ENCODE peak calls at places on chromosomes 6 and 20, in four cellular contexts. Z is AG04450, V is cardiac muscle cell, S is kidney epithelial cell. Y is an unnamed sample.

GRCh38 chr20:17343631-17344447 is 117.0 kb downstream of the PCSK2 start:
- DNase-seq in S (no peak), Z (no peak), V (no peak), Y (no peak)

GRCh38 chr6:7087491-7087979 is 20.2 kb upstream of the RREB1 start:
- DNase-seq in S (no peak), Z (no peak), V (no peak), Y (no peak)

GRCh38 chr6:35084041-35084491 is 57.1 kb downstream of the TCP11 start:
- DNase-seq in Z (no peak), V (no peak), S (no peak), Y (no peak)

GRCh38 chr6:145015739-145016558 is 719.4 kb downstream of the EPM2A start:
- DNase-seq in S (peak; percentile 87), V (peak; percentile 86), Z (peak; percentile 72), Y (peak; percentile 95)

GRCh38 chr6:142207265-142207877 is 60.3 kb downstream of the VTA1 start:
- DNase-seq in Z (peak; percentile 33), S (no peak), V (peak; percentile 79), Y (peak; percentile 81)

GRCh38 chr20:3678893-3679720 is 2.7 kb downstream of the ADAM33 start:
- DNase-seq in Z (no peak), S (no peak), V (no peak), Y (no peak)

GRCh38 chr6:131381694-131382093 is 191.3 kb upstream of the ARG1 start:
- DNase-seq in Z (no peak), S (no peak), V (peak; percentile 21), Y (peak; percentile 10)

GRCh38 chr6:391559-392440 is at the start of gene IRF4:
- DNase-seq in Z (no peak), V (no peak), S (no peak), Y (peak; percentile 5)

GRCh38 chr6:5103250-5103649 is 18.1 kb downstream of the PPP1R3G start:
- DNase-seq in V (no peak), S (no peak), Z (no peak), Y (no peak)

DNA sequence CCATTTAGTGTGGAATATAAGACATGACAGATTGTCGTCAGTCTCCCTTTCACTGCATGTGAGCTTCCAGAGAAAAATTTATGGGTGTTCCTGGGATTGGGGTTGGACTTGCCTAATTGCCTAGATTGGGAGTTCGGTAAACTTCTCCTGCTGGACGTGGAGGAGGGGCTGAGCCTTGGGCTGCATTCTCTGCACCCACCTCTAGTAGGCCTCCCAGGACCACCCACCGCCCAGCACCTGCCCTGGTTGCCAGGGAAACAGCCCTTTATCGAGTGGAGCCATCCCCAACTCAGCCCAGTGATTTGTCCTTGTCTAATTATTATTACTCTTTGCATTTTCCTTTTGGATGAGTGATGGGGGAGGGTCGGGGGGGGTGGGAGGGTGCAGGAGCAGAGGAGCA is 104.3 kb downstream of the DHX35 start:
- DNase-seq in Z (no peak), S (no peak), V (no peak), Y (no peak)
- TF ChIP-seq CTCF in Z (no peak), S (no peak), V (no peak), Y (no peak)

GRCh38 chr6:149510793-149511512 is 26.1 kb upstream of the ZC3H12D start:
- DNase-seq in S (no peak), V (no peak), Z (no peak), Y (no peak)
- H3K4me3 ChIP-seq in S (no peak overlapping the region), V (no peak overlapping the region), Z (no peak overlapping the region), Y (no peak overlapping the region)

DNA sequence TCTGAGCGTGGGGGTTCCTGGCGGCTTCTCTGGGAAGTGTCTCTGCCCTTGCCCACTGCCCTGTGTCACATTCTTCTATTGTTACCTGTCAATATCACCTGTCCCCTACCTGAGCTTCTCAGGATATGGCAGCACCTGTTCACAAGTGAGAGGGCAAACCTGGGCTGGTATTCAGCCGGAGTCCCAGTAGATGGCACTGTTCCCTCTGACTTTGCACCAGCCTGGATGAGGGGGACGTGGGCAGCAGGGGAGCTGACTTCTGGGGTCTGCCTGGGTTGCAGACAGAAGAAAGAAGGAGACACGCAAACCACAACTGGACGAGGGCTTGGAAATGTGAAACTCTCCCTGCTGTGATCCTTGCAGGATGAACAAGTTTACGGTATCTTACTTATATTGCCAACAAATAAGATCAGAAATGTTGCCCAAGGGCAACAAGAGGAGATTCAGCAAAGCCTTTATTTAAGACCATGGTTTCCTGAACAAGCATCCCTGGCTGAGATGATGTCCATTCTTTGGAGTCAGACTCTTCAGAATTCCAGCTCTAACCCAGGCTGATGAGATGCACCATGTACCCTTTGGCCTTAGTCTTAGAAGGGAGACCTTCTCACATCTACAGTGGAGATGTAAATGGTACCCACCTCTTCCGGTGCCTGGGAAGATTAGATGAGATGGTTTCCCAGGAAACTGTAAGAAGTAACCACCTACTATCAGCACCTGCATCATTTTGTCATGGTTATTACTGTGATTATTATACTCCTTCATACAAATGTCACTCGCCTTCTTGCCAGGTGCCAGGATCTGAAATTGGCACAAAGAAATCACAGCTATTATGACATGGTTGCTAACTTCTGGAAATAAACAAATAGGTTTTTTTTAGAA is 400.0 kb upstream of the CDH4 start:
- DNase-seq in S (no peak), V (no peak), Z (no peak), Y (no peak)
- TF ChIP-seq CTCF in S (peak; percentile 66), V (no peak), Z (peak; percentile 50), Y (peak; percentile 17)

GRCh38 chr6:25027221-25027916 is 91.6 kb upstream of the RIPOR2 start:
- DNase-seq in Z (no peak), V (no peak), S (no peak), Y (no peak)
- H3K4me3 ChIP-seq in Z (no peak overlapping the region), V (no peak overlapping the region), S (no peak overlapping the region), Y (no peak overlapping the region)

DNA sequence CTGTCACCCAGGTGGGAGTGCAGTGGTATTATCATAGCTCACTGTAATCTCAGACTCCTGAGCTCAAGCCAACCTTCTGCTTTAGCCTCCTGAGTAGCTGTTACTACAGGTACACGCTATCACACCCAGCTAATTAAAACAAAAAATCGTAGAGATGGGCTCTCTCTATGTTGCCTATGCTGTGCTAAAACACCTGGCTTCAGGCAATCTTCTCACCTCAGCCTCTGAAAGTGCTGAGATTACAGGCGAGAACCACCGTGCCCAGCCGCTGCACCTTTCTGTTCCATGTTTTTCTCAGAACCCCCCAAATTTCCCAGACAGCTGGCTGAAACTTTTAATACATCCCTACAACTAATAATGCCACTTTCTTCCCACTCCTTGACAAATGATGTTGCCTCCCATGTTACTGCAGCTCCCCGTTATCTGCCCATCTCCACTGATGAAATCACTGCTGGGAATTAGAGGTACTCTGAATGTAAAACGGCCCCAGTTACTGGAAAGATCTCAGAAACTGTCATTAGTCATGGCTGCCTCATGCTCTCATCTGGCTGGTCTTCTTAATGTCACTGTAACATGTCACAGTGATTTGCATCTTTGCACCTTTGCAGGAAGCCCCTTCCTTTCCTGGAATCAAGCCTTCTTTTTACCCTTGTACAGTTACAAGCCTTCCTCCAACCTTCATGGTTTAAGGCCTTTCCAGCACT is 697.5 kb downstream of the PRKN start:
- DNase-seq in V (peak; percentile 1), S (no peak), Z (no peak), Y (peak; percentile 2)
- TF ChIP-seq CTCF in V (no peak), S (no peak), Z (no peak), Y (no peak)

GRCh38 chr20:62063601-62063980 is 2.1 kb downstream of the TAF4 start:
- DNase-seq in V (peak; percentile 35), Z (no peak), S (no peak), Y (peak; percentile 29)

GRCh38 chr20:62060631-62061541 is 4.8 kb downstream of the TAF4 start:
- DNase-seq in S (no peak), V (no peak), Z (no peak), Y (no peak)

GRCh38 chr20:62061851-62062418 is 3.7 kb downstream of the TAF4 start:
- DNase-seq in S (no peak), V (no peak), Z (no peak), Y (no peak)

GRCh38 chr20:62063981-62064787 is 1.5 kb downstream of the TAF4 start:
- DNase-seq in S (no peak), Z (no peak), V (no peak), Y (no peak)

DNA sequence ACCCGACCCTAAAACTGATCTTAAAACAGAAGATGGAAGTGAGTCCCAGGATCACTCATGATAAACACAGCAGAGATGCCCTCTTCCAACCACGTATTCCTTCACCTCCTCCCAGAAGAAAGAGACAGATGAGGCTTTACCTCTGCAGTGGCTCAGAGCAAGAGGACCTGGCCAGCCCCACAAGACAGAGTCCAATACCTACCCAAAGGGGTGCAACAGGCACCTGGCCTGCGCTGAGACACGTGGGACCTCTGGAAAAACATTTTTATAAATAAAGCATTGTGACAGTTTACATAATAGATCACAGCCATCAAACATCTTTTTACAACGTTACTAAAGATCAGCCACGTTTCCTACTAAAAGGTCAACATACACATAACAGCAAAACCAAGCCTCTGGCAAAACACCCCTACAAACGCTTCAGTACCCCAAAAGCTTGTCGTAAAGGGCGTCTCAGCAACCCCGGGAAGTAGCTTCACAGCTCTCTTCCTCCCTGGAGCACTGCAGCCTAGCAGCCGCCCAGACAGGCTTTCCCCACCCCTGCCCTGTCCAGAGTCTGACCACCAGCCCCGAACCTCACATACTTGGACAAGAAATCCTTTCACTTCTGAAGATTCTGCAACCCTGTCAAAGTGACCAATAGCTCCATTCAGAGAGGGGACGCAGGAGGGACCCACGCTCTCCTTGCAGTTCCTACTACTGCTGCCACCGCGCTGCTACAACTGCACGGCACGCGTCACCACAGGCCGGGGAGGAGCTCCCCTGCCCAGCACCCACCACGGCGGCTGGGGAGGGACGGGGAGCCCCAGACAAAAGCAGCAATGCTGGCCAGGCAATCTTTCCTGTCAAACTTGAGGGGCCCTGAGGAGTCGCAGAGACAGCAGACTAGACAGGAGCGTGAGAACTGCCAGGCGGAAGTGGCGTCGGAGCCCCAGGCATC is 2.8 kb downstream of the TAF4 start:
- DNase-seq in V (no peak), Z (no peak), S (no peak), Y (no peak)
- H3K4me3 ChIP-seq in V (no peak overlapping the region), Z (peak overlapping the region; percentile 49), S (no peak overlapping the region), Y (peak overlapping the region; percentile 40)